ENCODE peak calls at places on chromosomes 6 and 20, in eight cellular contexts. B is globus pallidus, F is RWPE2, Z is fibroblast of pulmonary artery, L is heart left ventricle, H is hypothalamus, S is iPS-NIHi11, R is stromal cell of bone marrow. W is an unnamed sample.

GRCh38 chr20:35020108-35021031 is 64.7 kb downstream of the MYH7B start:
- DNase-seq in Z (peak; percentile 34), S (no peak), R (no peak), F (peak; percentile 70), B (no peak), L (no peak), H (no peak), W (no peak)

GRCh38 chr6:11432713-11433450 is 104.7 kb upstream of the TMEM170B start:
- DNase-seq in S (no peak), F (no peak), H (no peak), B (no peak), R (peak; percentile 66), Z (peak; percentile 61), L (no peak), W (peak; percentile 31)

GRCh38 chr6:25086500-25087091 is 150.8 kb upstream of the RIPOR2 start:
- DNase-seq in B (no peak), Z (no peak), R (no peak), F (no peak), L (no peak), S (no peak), H (no peak), W (no peak)

GRCh38 chr6:88124925-88125557 is 41.1 kb downstream of the CNR1 start:
- DNase-seq in L (no peak), R (no peak), S (no peak), F (no peak), H (no peak), B (no peak), Z (no peak), W (no peak)

GRCh38 chr6:15451738-15452137 is 205.9 kb downstream of the JARID2 start:
- DNase-seq in B (no peak), Z (no peak), S (no peak), H (no peak), R (no peak), L (no peak), F (no peak), W (no peak)

GRCh38 chr20:63105211-63106107 is 98.7 kb upstream of the BHLHE23 start:
- DNase-seq in R (no peak), B (no peak), L (peak; percentile 13), H (no peak), F (peak; percentile 82), S (no peak), Z (no peak), W (no peak)

GRCh38 chr20:59696476-59696875 is 92.1 kb downstream of the PHACTR3 start:
- DNase-seq in L (no peak), B (peak; percentile 67), S (no peak), F (peak; percentile 72), Z (no peak), R (no peak), H (peak; percentile 20), W (no peak)

GRCh38 chr20:43955244-43956191 is 40.9 kb downstream of the TOX2 start:
- DNase-seq in Z (peak; percentile 87), R (peak; percentile 98), S (no peak), F (peak; percentile 95), B (no peak), H (no peak), L (no peak), W (peak; percentile 91)

GRCh38 chr20:10179574-10180298 is 38.9 kb upstream of the SNAP25 start:
- DNase-seq in Z (peak; percentile 3), H (no peak), B (no peak), R (no peak), F (no peak), S (peak; percentile 36), L (no peak), W (no peak)

GRCh38 chr6:31762356-31762755 is at the start of gene SAPCD1:
- DNase-seq in Z (no peak), H (no peak), S (no peak), F (no peak), L (no peak), B (no peak), R (no peak), W (no peak)

GRCh38 chr6:144897441-144897921 is 612.3 kb downstream of the UTRN start:
- DNase-seq in L (no peak), R (peak; percentile 92), B (no peak), Z (peak; percentile 65), F (no peak), H (no peak), S (no peak), W (peak; percentile 72)

GRCh38 chr6:78565997-78566396 is 301.4 kb upstream of the IRAK1BP1 start:
- DNase-seq in L (no peak), F (no peak), R (no peak), B (no peak), Z (no peak), S (no peak), H (no peak), W (no peak)

GRCh38 chr6:121780325-121781313 is 345.2 kb downstream of the GJA1 start:
- DNase-seq in Z (peak; percentile 94), F (no peak), H (no peak), R (peak; percentile 97), L (peak; percentile 87), B (no peak), S (peak; percentile 31), W (no peak)

GRCh38 chr6:25311251-25311910 is 32.2 kb downstream of the CARMIL1 start:
- DNase-seq in R (peak; percentile 64), B (no peak), H (no peak), F (no peak), L (no peak), Z (peak; percentile 42), S (no peak), W (no peak)

GRCh38 chr6:129317931-129318820 is 391.8 kb downstream of the ARHGAP18 start:
- DNase-seq in F (no peak), L (no peak), S (peak; percentile 64), R (peak; percentile 13), H (no peak), B (no peak), Z (peak; percentile 81), W (peak; percentile 14)

GRCh38 chr6:152863618-152864326 is 113.2 kb downstream of the VIP start:
- DNase-seq in H (no peak), L (peak; percentile 66), B (peak; percentile 62), F (no peak), Z (peak; percentile 85), S (peak; percentile 56), R (peak; percentile 51), W (no peak)

GRCh38 chr6:2744206-2744771 is 6.4 kb downstream of the MYLK4 start:
- DNase-seq in H (peak; percentile 27), Z (peak; percentile 33), F (no peak), B (peak; percentile 70), L (peak; percentile 79), R (no peak), S (no peak), W (no peak)